ENCODE peak calls at places on chromosomes 12 and 14, in ten cellular contexts. W, E, Z, S, L, V, F, T, X and U are unnamed samples.

GRCh38 chr12:104519190-104519857 is 62.6 kb downstream of the CHST11 start:
- DNase-seq in W (no peak), E (no peak), Z (no peak), S (no peak), L (no peak), V (no peak), F (no peak), T (no peak), X (peak; percentile 49), U (no peak)

GRCh38 chr14:64971452-64971889 is 665 bp downstream of the RAB15 start:
- DNase-seq in W (no peak), E (no peak), Z (no peak), S (no peak), L (no peak), V (no peak), F (no peak), T (no peak), X (no peak), U (no peak)

GRCh38 chr14:72544615-72545387 is 349.1 kb downstream of the DPF3 start:
- DNase-seq in W (no peak), E (no peak), Z (no peak), S (no peak), L (no peak), V (no peak), F (no peak), T (no peak), X (no peak), U (no peak)

GRCh38 chr12:50221228-50222008 is 54.2 kb upstream of the CERS5 start:
- DNase-seq in W (no peak), E (peak; percentile 22), Z (no peak), S (no peak), L (no peak), V (no peak), F (no peak), T (peak; percentile 91), X (peak; percentile 85), U (no peak)

GRCh38 chr14:72941286-72941985 is 15.2 kb downstream of the DCAF4 start:
- DNase-seq in W (no peak), E (no peak), Z (no peak), S (no peak), L (no peak), V (no peak), F (no peak), T (no peak), X (no peak), U (no peak)

GRCh38 chr12:132046561-132046960 is 96.8 kb downstream of the EP400 start:
- DNase-seq in W (no peak), E (no peak), Z (no peak), S (peak; percentile 20), L (no peak), V (no peak), F (no peak), T (peak; percentile 97), X (no peak), U (no peak)

GRCh38 chr14:31492759-31493498 is 5.1 kb upstream of the GPR33 start:
- DNase-seq in W (no peak), E (no peak), Z (no peak), S (no peak), L (no peak), V (no peak), F (no peak), T (no peak), X (no peak), U (peak; percentile 8)

GRCh38 chr12:7645395-7646177 is 20.1 kb downstream of the APOBEC1 start:
- DNase-seq in W (no peak), E (peak; percentile 46), Z (no peak), S (no peak), L (no peak), V (no peak), F (no peak), T (peak; percentile 31), X (peak; percentile 39), U (no peak)

GRCh38 chr12:53221203-53222076 is 10.6 kb downstream of the RARG start:
- DNase-seq in W (peak; percentile 81), E (peak; percentile 79), Z (peak; percentile 96), S (peak; percentile 85), L (peak; percentile 84), V (no peak), F (no peak), T (peak; percentile 51), X (peak; percentile 71), U (peak; percentile 82)

GRCh38 chr12:50055831-50056628 is 1.4 kb upstream of the ASIC1 start:
- DNase-seq in W (no peak), E (peak; percentile 52), Z (peak; percentile 80), S (no peak), L (peak; percentile 67), V (no peak), F (no peak), T (peak; percentile 46), X (peak; percentile 77), U (peak; percentile 44)

GRCh38 chr14:77023001-77023996 is 5.2 kb downstream of the IRF2BPL start:
- DNase-seq in W (peak; percentile 82), E (peak; percentile 36), Z (no peak), S (no peak), L (peak; percentile 70), V (no peak), F (no peak), T (peak; percentile 38), X (no peak), U (peak; percentile 63)

GRCh38 chr14:91402278-91403068 is 15.1 kb downstream of the CCDC88C start:
- DNase-seq in W (no peak), E (peak; percentile 64), Z (no peak), S (no peak), L (no peak), V (no peak), F (no peak), T (no peak), X (no peak), U (peak; percentile 59)

GRCh38 chr12:68888243-68888642 is 44.7 kb downstream of the CPM start:
- DNase-seq in W (no peak), E (no peak), Z (no peak), S (no peak), L (no peak), V (no peak), F (no peak), T (no peak), X (no peak), U (no peak)

GRCh38 chr12:27270148-27270547 is 26.1 kb downstream of the STK38L start:
- DNase-seq in W (no peak), E (no peak), Z (no peak), S (no peak), L (no peak), V (no peak), F (no peak), T (no peak), X (no peak), U (no peak)

GRCh38 chr12:6752181-6752930 is 585 bp downstream of the MLF2 start:
- DNase-seq in W (no peak), E (peak; percentile 48), Z (no peak), S (no peak), L (no peak), V (peak; percentile 44), F (no peak), T (peak; percentile 62), X (peak; percentile 60), U (peak; percentile 50)

GRCh38 chr12:127559349-127560040 is 707.5 kb upstream of the TMEM132C start:
- DNase-seq in W (peak; percentile 23), E (peak; percentile 42), Z (no peak), S (no peak), L (no peak), V (no peak), F (no peak), T (peak; percentile 94), X (peak; percentile 96), U (peak; percentile 22)

DNA sequence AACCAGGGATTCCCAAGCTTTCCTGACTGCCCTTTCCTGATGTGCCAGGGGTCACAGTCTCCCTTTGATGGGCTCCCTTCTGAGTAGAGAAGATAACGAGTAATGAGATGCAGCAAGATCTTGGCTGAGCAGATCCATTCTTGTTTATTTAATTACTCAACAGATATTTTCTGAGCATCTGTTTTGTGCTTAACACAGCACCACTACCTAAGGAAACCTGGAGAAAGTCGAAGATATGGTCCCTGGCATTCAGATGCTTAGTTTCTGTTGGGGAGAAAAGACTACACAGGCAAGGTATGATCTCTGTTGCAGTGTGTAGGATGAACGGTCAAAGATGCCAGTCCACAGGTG is 3.9 kb downstream of the AJUBA start:
- DNase-seq in W (no peak), E (no peak), Z (no peak), S (no peak), L (no peak), V (no peak), F (no peak), T (no peak), X (no peak), U (no peak)
- H3K4me3 ChIP-seq in W (no peak overlapping the region), E (no peak overlapping the region), Z (no peak overlapping the region), S (no peak overlapping the region), L (no peak overlapping the region), V (no peak overlapping the region), F (peak overlapping the region; percentile 64), T (no peak overlapping the region), X (no peak overlapping the region), U (no peak overlapping the region)

GRCh38 chr14:100531152-100531551 is 56.1 kb downstream of the BEGAIN start:
- DNase-seq in W (no peak), E (no peak), Z (no peak), S (peak; percentile 41), L (no peak), V (no peak), F (no peak), T (no peak), X (peak; percentile 7), U (no peak)
- TF ChIP-seq POLR2A in W (no peak), E (no peak), Z (no peak), S (no peak), L (no peak), V (no peak), F (no peak), T (no peak), X (no peak), U (no peak)

GRCh38 chr12:110861729-110862128 is 14.9 kb downstream of the CCDC63 start:
- DNase-seq in W (no peak), E (no peak), Z (no peak), S (no peak), L (no peak), V (no peak), F (no peak), T (no peak), X (no peak), U (no peak)
- TF ChIP-seq CTCF in W (no peak), E (no peak), Z (no peak), S (no peak), L (no peak), V (no peak), F (no peak), T (no peak), X (no peak), U (no peak)

DNA sequence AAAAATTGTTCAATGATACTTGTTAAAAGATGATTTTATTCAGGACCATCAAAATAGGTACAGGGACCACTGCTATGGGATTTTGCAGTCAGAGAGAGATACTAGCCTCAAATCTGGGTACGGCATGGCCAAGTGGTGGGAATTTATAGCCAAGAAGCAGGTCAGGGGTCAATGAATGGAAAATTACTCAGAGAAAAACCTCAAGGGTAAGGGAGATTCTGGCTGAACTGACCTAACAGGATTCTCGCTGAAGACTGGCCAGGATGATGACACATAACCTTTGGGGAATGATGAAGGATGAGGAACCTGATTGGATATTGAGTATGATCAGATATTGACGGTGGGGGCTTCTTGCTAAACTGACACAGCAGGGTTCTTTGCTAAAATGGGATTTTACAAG is 32.7 kb downstream of the DEPDC4 start:
- DNase-seq in W (no peak), E (peak; percentile 53), Z (no peak), S (no peak), L (no peak), V (no peak), F (no peak), T (peak; percentile 69), X (no peak), U (no peak)
- H3K4me3 ChIP-seq in W (no peak overlapping the region), E (no peak overlapping the region), Z (no peak overlapping the region), S (no peak overlapping the region), L (no peak overlapping the region), V (no peak overlapping the region), F (no peak overlapping the region), T (no peak overlapping the region), X (no peak overlapping the region), U (no peak overlapping the region)

GRCh38 chr14:75981826-75982723 is at the start of gene TGFB3:
- DNase-seq in W (peak; percentile 84), E (peak; percentile 87), Z (peak; percentile 95), S (peak; percentile 92), L (peak; percentile 91), V (peak; percentile 79), F (no peak), T (peak; percentile 93), X (peak; percentile 76), U (peak; percentile 84)
- TF ChIP-seq POLR2A in W (peak; percentile 82), E (peak; percentile 46), Z (peak; percentile 27), S (peak; percentile 54), L (no peak), V (no peak), F (no peak), T (peak; percentile 75), X (no peak), U (peak; percentile 65)